ENCODE peak calls at places on chromosomes 16 and 17, in nine cellular contexts. F is PC-9, T is left ventricle myocardium inferior, O is tibial nerve, C is transverse colon, R is prostate gland, I is IMR-90, U is H9, G is esophagus squamous epithelium. M is an unnamed sample.
A peak's percentile ranks its signal among the peaks of the same experiment; 100 is the strongest.

GRCh38 chr17:83067718-83068261 is 11.6 kb upstream of the METRNL start:
- DNase-seq in F (no peak), T (peak; percentile 8), O (no peak), C (no peak), R (no peak), I (peak; percentile 16), U (no peak), G (no peak), M (no peak)

GRCh38 chr16:11236855-11237254 is 19.1 kb downstream of the SOCS1 start:
- DNase-seq in F (no peak), T (no peak), O (no peak), C (no peak), R (no peak), I (no peak), U (no peak), G (no peak), M (no peak)

GRCh38 chr17:37710344-37710886 is 34.4 kb downstream of the HNF1B start:
- DNase-seq in F (peak; percentile 75), T (no peak), O (no peak), C (peak; percentile 94), R (peak; percentile 85), I (peak; percentile 62), U (peak; percentile 97), G (no peak), M (no peak)

GRCh38 chr16:67146523-67147357 is 4.1 kb downstream of the B3GNT9 start:
- DNase-seq in F (no peak), T (no peak), O (no peak), C (no peak), R (no peak), I (no peak), U (no peak), G (no peak), M (no peak)

GRCh38 chr17:7835818-7836595 is 2.0 kb downstream of the KDM6B start:
- DNase-seq in F (no peak), T (peak; percentile 84), O (peak; percentile 76), C (peak; percentile 81), R (peak; percentile 68), I (peak; percentile 58), U (no peak), G (no peak), M (peak; percentile 70)

GRCh38 chr17:80169784-80170500 is at the start of gene CARD14:
- DNase-seq in F (peak; percentile 83), T (no peak), O (no peak), C (peak; percentile 28), R (peak; percentile 86), I (no peak), U (peak; percentile 28), G (no peak), M (peak; percentile 67)

GRCh38 chr17:78020717-78021108 is 62.2 kb downstream of the TNRC6C start:
- DNase-seq in F (no peak), T (no peak), O (no peak), C (no peak), R (no peak), I (no peak), U (no peak), G (no peak), M (no peak)

GRCh38 chr17:11935734-11936406 is 61.4 kb downstream of the ZNF18 start:
- DNase-seq in F (no peak), T (peak; percentile 24), O (no peak), C (peak; percentile 67), R (peak; percentile 38), I (peak; percentile 33), U (peak; percentile 78), G (no peak), M (no peak)

GRCh38 chr16:48022496-48022895 is 133.3 kb downstream of the ABCC12 start:
- DNase-seq in F (no peak), T (no peak), O (no peak), C (no peak), R (no peak), I (no peak), U (no peak), G (no peak), M (no peak)

GRCh38 chr17:59878624-59879023 is 14.1 kb downstream of the TUBD1 start:
- DNase-seq in F (no peak), T (no peak), O (no peak), C (no peak), R (no peak), I (no peak), U (no peak), G (no peak), M (no peak)

GRCh38 chr16:25481636-25482035 is 210.1 kb upstream of the HS3ST4 start:
- DNase-seq in F (no peak), T (no peak), O (no peak), C (no peak), R (no peak), I (no peak), U (peak; percentile 38), G (no peak), M (peak; percentile 2)

DNA sequence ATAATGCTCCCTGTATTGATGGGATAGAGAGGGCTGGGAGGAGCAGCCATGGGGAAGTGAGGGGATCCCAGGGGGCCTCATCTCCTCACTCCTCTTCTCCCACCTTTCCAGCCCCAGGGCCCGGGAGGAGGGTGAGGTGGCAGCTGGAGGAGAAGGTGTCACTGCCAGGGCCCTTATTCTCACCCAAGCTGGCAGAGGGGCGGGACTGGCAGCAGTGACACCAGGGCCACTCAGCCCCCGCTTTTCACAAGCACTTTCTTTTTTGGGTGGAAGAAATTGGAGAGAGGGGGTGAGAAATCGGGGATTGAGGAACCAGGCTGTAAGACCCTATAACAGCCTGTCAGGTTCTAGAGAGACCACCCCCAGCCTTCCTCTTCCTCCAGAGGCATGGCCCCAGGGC is 2.4 kb upstream of the TBX21 start:
- DNase-seq in F (no peak), T (no peak), O (no peak), C (no peak), R (no peak), I (no peak), U (peak; percentile 17), G (no peak), M (no peak)
- H3K27me3 ChIP-seq in F (peaks cover 69% of the 10 kb centered on the region), T (peaks cover 96% of the 10 kb centered on the region), O (peaks cover 79% of the 10 kb centered on the region), C (peaks cover 67% of the 10 kb centered on the region), R (peaks cover 8% of the 10 kb centered on the region), I (peaks cover 96% of the 10 kb centered on the region), U (peaks cover 26% of the 10 kb centered on the region), G (peaks cover 6% of the 10 kb centered on the region), M (peaks cover 83% of the 10 kb centered on the region)

DNA sequence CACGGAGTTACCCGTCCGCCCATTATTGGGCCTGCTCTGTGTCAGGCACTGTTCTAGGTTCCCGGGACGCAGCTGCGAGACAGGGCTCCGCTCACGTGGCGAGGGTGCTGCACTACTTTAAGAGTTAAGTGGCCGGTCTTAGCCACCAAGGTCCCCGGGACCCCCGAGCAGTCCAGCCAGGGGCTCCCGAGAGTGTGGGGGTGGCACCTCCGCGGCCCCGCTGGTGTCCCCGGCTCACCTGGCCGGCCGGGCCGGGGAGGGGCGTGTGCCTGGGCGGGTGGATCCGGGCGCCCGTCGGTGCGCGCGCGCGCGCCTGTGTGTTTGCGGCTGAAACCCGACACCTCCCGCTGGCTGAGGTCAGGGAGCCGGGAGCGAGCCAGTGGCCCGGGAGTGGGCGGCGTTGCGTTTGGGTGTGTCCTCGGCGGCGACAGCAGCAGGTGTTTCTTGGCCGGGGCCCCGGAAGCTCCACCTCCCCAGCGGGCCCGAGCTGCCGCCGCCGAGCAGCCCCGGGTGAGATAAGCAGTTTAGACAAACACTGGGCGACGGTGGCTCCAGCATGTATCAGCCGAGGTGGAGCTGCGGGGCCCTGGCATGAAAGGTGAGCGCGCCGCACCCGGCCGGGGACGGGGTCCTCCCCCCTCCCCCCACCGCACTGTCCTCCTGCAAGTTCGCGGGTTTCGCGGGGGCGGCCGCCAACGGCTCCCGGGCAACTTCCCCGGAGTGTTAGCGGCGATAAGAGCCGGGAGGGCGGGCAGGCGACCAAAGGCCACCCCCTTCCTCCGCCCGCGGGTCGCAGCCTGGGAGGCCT is at the start of gene GSE1:
- DNase-seq in F (peak; percentile 90), T (peak; percentile 93), O (peak; percentile 83), C (peak; percentile 98), R (peak; percentile 99), I (peak; percentile 68), U (peak; percentile 97), G (no peak), M (peak; percentile 64)
- H3K4me1 ChIP-seq in F (peaks cover 35% of the 10 kb centered on the region), T (peaks cover 81% of the 10 kb centered on the region), O (peaks cover 38% of the 10 kb centered on the region), C (peaks cover 54% of the 10 kb centered on the region), R (peaks cover 38% of the 10 kb centered on the region), I (peaks cover 21% of the 10 kb centered on the region), U (peaks cover 4% of the 10 kb centered on the region), G (peaks cover 83% of the 10 kb centered on the region), M (peaks cover 7% of the 10 kb centered on the region)

DNA sequence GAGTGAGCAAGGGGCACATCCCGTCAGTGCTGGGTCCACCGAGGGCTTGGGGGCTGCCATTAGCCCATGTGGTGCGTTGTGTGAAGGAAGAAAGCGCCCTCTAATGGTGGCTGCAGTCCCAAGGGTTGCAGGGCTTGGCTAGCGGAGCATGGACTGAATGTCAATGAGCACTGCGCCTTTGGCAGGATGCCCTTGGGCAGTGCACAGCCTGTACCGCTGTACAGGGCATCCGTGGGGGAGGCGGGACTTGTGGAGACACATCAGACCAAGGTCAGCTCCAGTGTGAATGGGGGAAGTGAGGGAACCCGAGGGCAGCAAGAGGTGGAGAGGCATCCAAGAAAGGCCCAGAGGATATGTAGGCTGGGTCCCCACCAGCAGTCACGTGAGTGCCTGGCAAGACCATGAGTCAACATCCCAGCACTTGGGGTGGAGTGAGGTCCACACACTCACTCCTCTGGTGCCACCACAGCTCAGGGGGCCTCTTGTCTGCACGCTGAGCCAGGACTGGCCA is 75.5 kb upstream of the MED9 start:
- DNase-seq in F (no peak), T (no peak), O (no peak), C (no peak), R (no peak), I (no peak), U (peak; percentile 80), G (no peak), M (no peak)
- TF ChIP-seq CTCF in F (peak; percentile 35), T (no peak), O (no peak), C (no peak), R (no peak), I (peak; percentile 5), U (peak; percentile 73), G (peak; percentile 29), M (peak; percentile 34)

GRCh38 chr16:8812162-8812843 is 14.7 kb downstream of the PMM2 start:
- DNase-seq in F (no peak), T (no peak), O (no peak), C (no peak), R (no peak), I (no peak), U (no peak), G (no peak), M (no peak)
- H3K27me3 ChIP-seq in F (no peaks in the 10 kb centered on the region), T (no peaks in the 10 kb centered on the region), O (no peaks in the 10 kb centered on the region), C (no peaks in the 10 kb centered on the region), R (no peaks in the 10 kb centered on the region), I (no peaks in the 10 kb centered on the region), U (no peaks in the 10 kb centered on the region), G (no peaks in the 10 kb centered on the region), M (no peaks in the 10 kb centered on the region)

M was measured in foreskin keratinocyte.